ENCODE peak calls at places on chromosomes 3 and 15, in seven cellular contexts. O is endodermal cell; D is A549; A is CD8-positive, alpha-beta memory T cell; I is heart left ventricle; F is heart right ventricle; U is upper lobe of right lung. Q is an unnamed sample. For H3K4me1, the result is how much of the 10 kb centered on the place peaks cover.

GRCh38 chr3:47610572-47610971 is 31.9 kb upstream of the CSPG5 start:
- DNase-seq in O (no peak), D (no peak), A (no peak), I (no peak), F (no peak), U (no peak), Q (no peak)

GRCh38 chr3:156594229-156594683 is 39.3 kb upstream of the SSR3 start:
- DNase-seq in O (no peak), D (no peak), A (no peak), I (no peak), F (no peak), U (no peak), Q (no peak)

GRCh38 chr3:182364723-182365650 is 428.3 kb upstream of the ATP11B start:
- DNase-seq in O (peak), D (no peak), A (no peak), I (no peak), F (no peak), U (no peak), Q (peak)

GRCh38 chr15:40279437-40280141 is 3.3 kb downstream of the ANKRD63 start:
- DNase-seq in O (peak), D (peak), A (peak), I (peak), F (peak), U (peak), Q (no peak)

GRCh38 chr3:52352566-52352965 is 36.4 kb downstream of the DNAH1 start:
- DNase-seq in O (no peak), D (no peak), A (peak), I (peak), F (no peak), U (peak), Q (no peak)

GRCh38 chr15:83115831-83116565 is 8.6 kb downstream of the TM6SF1 start:
- DNase-seq in O (no peak), D (no peak), A (no peak), I (no peak), F (no peak), U (no peak), Q (no peak)

GRCh38 chr3:52121813-52122212 is 32.4 kb downstream of the POC1A start:
- DNase-seq in O (no peak), D (no peak), A (no peak), I (peak), F (no peak), U (no peak), Q (no peak)

GRCh38 chr3:197227780-197228574 is 70.4 kb downstream of the DLG1 start:
- DNase-seq in O (no peak), D (no peak), A (no peak), I (no peak), F (no peak), U (no peak), Q (no peak)

GRCh38 chr15:73716417-73716816 is 32.2 kb downstream of the CD276 start:
- DNase-seq in O (no peak), D (no peak), A (no peak), I (peak), F (peak), U (peak), Q (no peak)

GRCh38 chr15:69523010-69524001 is 70.7 kb downstream of the RPLP1 start:
- DNase-seq in O (peak), D (peak), A (peak), I (peak), F (peak), U (peak), Q (peak)

GRCh38 chr3:22117751-22118346 is 366.8 kb upstream of the ZNF385D start:
- DNase-seq in O (no peak), D (peak), A (no peak), I (no peak), F (no peak), U (no peak), Q (no peak)

GRCh38 chr15:71725215-71725955 is 85.0 kb upstream of the NR2E3 start:
- DNase-seq in O (peak), D (no peak), A (no peak), I (no peak), F (no peak), U (no peak), Q (no peak)

GRCh38 chr15:85533949-85534543 is 153.6 kb downstream of the AKAP13 start:
- DNase-seq in O (no peak), D (no peak), A (no peak), I (no peak), F (no peak), U (no peak), Q (no peak)

GRCh38 chr3:70516081-70516480 is 203.6 kb upstream of the MDFIC2 start:
- DNase-seq in O (no peak), D (no peak), A (no peak), I (no peak), F (no peak), U (no peak), Q (no peak)

GRCh38 chr15:77819841-77820728 is 187.4 kb upstream of the LINGO1 start:
- DNase-seq in O (peak), D (peak), A (no peak), I (no peak), F (no peak), U (no peak), Q (no peak)

GRCh38 chr3:79872483-79872882 is 104.7 kb upstream of the ROBO1 start:
- DNase-seq in O (no peak), D (peak), A (no peak), I (no peak), F (no peak), U (no peak), Q (no peak)

GRCh38 chr15:75583689-75584088 is 4.6 kb upstream of the PTPN9 start:
- DNase-seq in O (peak), D (no peak), A (no peak), I (peak), F (no peak), U (no peak), Q (no peak)

GRCh38 chr3:99789322-99789721 is 28.3 kb upstream of the CMSS1 start:
- DNase-seq in O (peak), D (peak), A (no peak), I (no peak), F (peak), U (no peak), Q (no peak)

GRCh38 chr3:149299938-149300791 is 33.3 kb downstream of the TM4SF18 start:
- DNase-seq in O (no peak), D (peak), A (no peak), I (no peak), F (no peak), U (no peak), Q (peak)

GRCh38 chr3:156790141-156790540 is 36.0 kb upstream of the LEKR1 start:
- DNase-seq in O (no peak), D (no peak), A (no peak), I (no peak), F (no peak), U (no peak), Q (no peak)

GRCh38 chr15:51104512-51104911 is 9.8 kb upstream of the TNFAIP8L3 start:
- DNase-seq in O (no peak), D (no peak), A (no peak), I (peak), F (peak), U (no peak), Q (no peak)

GRCh38 chr3:632571-633170 is 436.1 kb downstream of the CHL1 start:
- DNase-seq in O (peak), D (peak), A (no peak), I (no peak), F (peak), U (no peak), Q (no peak)

GRCh38 chr3:172787019-172787418 is 36.5 kb downstream of the ECT2 start:
- DNase-seq in O (no peak), D (no peak), A (no peak), I (no peak), F (no peak), U (no peak), Q (no peak)

GRCh38 chr3:149667576-149667975 is 9.8 kb upstream of the WWTR1 start:
- DNase-seq in O (no peak), D (no peak), A (no peak), I (no peak), F (no peak), U (no peak), Q (no peak)

GRCh38 chr3:182092662-182093262 is 381.0 kb downstream of the SOX2 start:
- DNase-seq in O (peak), D (peak), A (no peak), I (no peak), F (no peak), U (no peak), Q (no peak)

GRCh38 chr3:137724240-137724639 is 39.9 kb upstream of the SOX14 start:
- DNase-seq in O (no peak), D (no peak), A (no peak), I (no peak), F (no peak), U (no peak), Q (no peak)

GRCh38 chr3:29453278-29453961 is 172.5 kb downstream of the RBMS3 start:
- DNase-seq in O (no peak), D (no peak), A (no peak), I (peak), F (peak), U (peak), Q (no peak)

GRCh38 chr3:87436781-87437543 is 160.6 kb upstream of the POU1F1 start:
- DNase-seq in O (no peak), D (no peak), A (no peak), I (no peak), F (no peak), U (no peak), Q (no peak)

GRCh38 chr15:69957175-69957574 is 140.5 kb downstream of the TLE3 start:
- DNase-seq in O (peak), D (peak), A (no peak), I (no peak), F (no peak), U (no peak), Q (no peak)

GRCh38 chr15:40776537-40777141 is 6.9 kb downstream of the C15orf62 start:
- DNase-seq in O (no peak), D (no peak), A (peak), I (no peak), F (no peak), U (peak), Q (peak)

GRCh38 chr3:111712294-111713180 is 117.4 kb upstream of the ZBED2 start:
- DNase-seq in O (no peak), D (no peak), A (peak), I (peak), F (peak), U (no peak), Q (no peak)

GRCh38 chr3:62718515-62719320 is 156.5 kb downstream of the CADPS start:
- DNase-seq in O (peak), D (no peak), A (no peak), I (no peak), F (no peak), U (no peak), Q (no peak)

GRCh38 chr15:79037848-79038247 is 52.7 kb downstream of the RASGRF1 start:
- DNase-seq in O (no peak), D (no peak), A (no peak), I (no peak), F (no peak), U (no peak), Q (peak)

GRCh38 chr15:63340878-63341277 is 40.8 kb downstream of the CA12 start:
- DNase-seq in O (no peak), D (no peak), A (no peak), I (no peak), F (no peak), U (no peak), Q (no peak)

GRCh38 chr3:155995525-155996370 is 124.6 kb upstream of the KCNAB1 start:
- DNase-seq in O (no peak), D (peak), A (no peak), I (no peak), F (no peak), U (no peak), Q (no peak)

GRCh38 chr15:39508536-39508935 is 72.3 kb upstream of the THBS1 start:
- DNase-seq in O (no peak), D (no peak), A (no peak), I (no peak), F (no peak), U (no peak), Q (no peak)

GRCh38 chr15:96324900-96325299 is 5.6 kb upstream of the NR2F2 start:
- DNase-seq in O (no peak), D (no peak), A (no peak), I (no peak), F (no peak), U (no peak), Q (no peak)

GRCh38 chr15:96326551-96327154 is 3.8 kb upstream of the NR2F2 start:
- DNase-seq in O (peak), D (peak), A (no peak), I (no peak), F (no peak), U (peak), Q (no peak)

GRCh38 chr15:96327155-96327741 is 3.3 kb upstream of the NR2F2 start:
- DNase-seq in O (peak), D (peak), A (no peak), I (no peak), F (no peak), U (no peak), Q (no peak)

GRCh38 chr15:96324192-96324895 is 6.2 kb upstream of the NR2F2 start:
- DNase-seq in O (no peak), D (no peak), A (no peak), I (no peak), F (no peak), U (no peak), Q (no peak)

GRCh38 chr15:96325579-96326331 is 4.7 kb upstream of the NR2F2 start:
- DNase-seq in O (peak), D (peak), A (no peak), I (no peak), F (no peak), U (no peak), Q (no peak)
- H3K4me3 ChIP-seq in O (peak), D (peak), A (peak), I (peak), F (peak), U (peak), Q (peak)

GRCh38 chr3:112770026-112770626 is 76.5 kb downstream of the CD200R1L start:
- DNase-seq in O (peak), D (peak), A (no peak), I (peak), F (peak), U (no peak), Q (peak)

GRCh38 chr3:112769624-112770023 is 77.0 kb downstream of the CD200R1L start:
- DNase-seq in O (no peak), D (no peak), A (no peak), I (no peak), F (no peak), U (no peak), Q (no peak)

GRCh38 chr3:112773864-112774263 is 72.8 kb downstream of the CD200R1L start:
- DNase-seq in O (no peak), D (peak), A (peak), I (no peak), F (no peak), U (no peak), Q (peak)

GRCh38 chr3:112767777-112768176 is 78.9 kb downstream of the CD200R1L start:
- DNase-seq in O (no peak), D (no peak), A (no peak), I (no peak), F (no peak), U (no peak), Q (no peak)

DNA sequence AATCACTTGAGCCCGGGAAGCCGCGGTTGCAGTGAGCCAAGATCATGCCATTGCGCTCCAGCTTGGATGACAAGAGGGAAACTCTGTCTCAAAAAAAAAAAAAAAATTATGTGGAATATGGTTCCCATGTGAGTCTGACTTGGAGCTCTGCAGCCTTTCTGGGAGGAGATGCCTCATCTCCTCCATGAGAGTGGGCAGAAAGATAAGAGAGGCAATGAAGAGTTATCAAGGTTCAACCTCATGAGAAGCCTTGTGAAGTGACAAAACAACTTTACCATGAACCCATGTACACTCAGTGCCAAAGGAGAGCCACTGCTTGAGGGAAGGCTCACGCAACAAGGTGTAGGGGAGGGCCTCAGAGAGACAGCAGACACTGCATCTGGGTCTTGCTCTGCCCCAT is 75.8 kb downstream of the CD200R1L start:
- DNase-seq in O (no peak), D (no peak), A (no peak), I (no peak), F (no peak), U (no peak), Q (no peak)
- H3K4me1 ChIP-seq in O (under half), D (under half), A (under half), I (under half), F (under half), U (under half), Q (under half)

GRCh38 chr3:38577089-38578080 is 72.1 kb downstream of the SCN5A start:
- DNase-seq in O (no peak), D (no peak), A (no peak), I (no peak), F (no peak), U (peak), Q (no peak)
- H3K4me3 ChIP-seq in O (no peak), D (no peak), A (no peak), I (no peak), F (no peak), U (no peak), Q (no peak)

GRCh38 chr3:152657002-152657400 is 177.9 kb upstream of the P2RY1 start:
- DNase-seq in O (no peak), D (no peak), A (no peak), I (no peak), F (no peak), U (no peak), Q (no peak)

GRCh38 chr3:152662157-152662556 is 172.8 kb upstream of the P2RY1 start:
- DNase-seq in O (no peak), D (no peak), A (no peak), I (no peak), F (no peak), U (no peak), Q (no peak)

GRCh38 chr3:152658977-152659376 is 176.0 kb upstream of the P2RY1 start:
- DNase-seq in O (no peak), D (no peak), A (no peak), I (no peak), F (no peak), U (no peak), Q (no peak)

GRCh38 chr3:152656207-152657001 is 178.5 kb upstream of the P2RY1 start:
- DNase-seq in O (no peak), D (no peak), A (no peak), I (no peak), F (no peak), U (no peak), Q (no peak)
- H3K4me1 ChIP-seq in O (under half), D (under half), A (under half), I (under half), F (under half), U (under half), Q (under half)

GRCh38 chr3:40451551-40451950 is 5.6 kb upstream of the RPL14 start:
- DNase-seq in O (no peak), D (no peak), A (no peak), I (no peak), F (no peak), U (no peak), Q (no peak)
- H3K4me3 ChIP-seq in O (no peak), D (no peak), A (no peak), I (no peak), F (no peak), U (no peak), Q (no peak)

DNA sequence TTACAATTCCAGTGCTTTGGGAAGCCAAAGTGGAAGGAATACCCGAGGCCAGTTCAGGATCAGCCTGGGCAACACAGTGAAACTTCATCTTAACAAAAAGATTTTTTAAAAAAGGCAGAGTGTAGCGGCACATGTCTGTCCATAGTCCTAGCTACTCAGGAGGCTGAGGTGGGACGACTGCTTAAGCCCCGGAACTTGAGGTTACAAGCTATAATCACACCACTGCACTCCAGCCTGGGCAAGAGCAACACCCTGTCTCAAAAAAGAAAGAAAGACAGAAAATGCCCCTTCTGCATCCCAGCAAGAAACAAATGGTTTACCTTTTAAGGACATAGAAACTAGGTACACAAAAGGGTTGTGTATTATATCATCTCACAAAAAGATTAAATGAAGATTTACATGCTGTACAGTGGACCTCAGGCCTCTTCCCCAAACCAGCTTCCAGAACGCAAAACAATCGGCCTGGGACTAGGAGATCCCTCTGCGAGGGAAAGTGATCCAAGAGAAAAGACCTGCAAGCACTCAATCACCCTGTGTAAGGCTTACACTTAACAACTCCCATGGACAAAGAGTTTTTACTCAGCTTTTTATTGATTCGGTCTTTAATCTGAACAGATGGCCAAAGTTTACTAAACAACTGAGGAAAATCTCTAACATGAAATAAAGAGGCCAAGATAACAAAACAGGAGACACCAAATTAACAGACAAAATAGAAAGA is 21.2 kb downstream of the TFDP2 start:
- DNase-seq in O (no peak), D (no peak), A (no peak), I (no peak), F (no peak), U (no peak), Q (no peak)
- H3K4me1 ChIP-seq in O (under half), D (under half), A (under half), I (under half), F (under half), U (under half), Q (under half)